ENCODE peak calls at places on chromosomes 4 and X, in ten cellular contexts. G is small intestine; S is NCI-H748 treated with DMSO at 0.1 percent for 48 hours; P is activated CD8-positive, alpha-beta memory T cell treated with anti-CD3 and anti-CD28 coated beads for 1 hour; F is stimulated activated CD8-positive, alpha-beta memory T cell treated with anti-CD3 and anti-CD28 coated beads, Interleukin-2, amount 100 ng/mL, for 48 hours; A is posterior cingulate gyrus; U is NCI-H226; B is stimulated activated effector memory CD8-positive, alpha-beta T cell treated with anti-CD3 and anti-CD28 coated beads, Interleukin-12 subunit alpha, Interleukin-12 subunit beta, amount 100 ng/mL, for 72 hours; R is activated naive CD4-positive, alpha-beta T cell treated with Interleukin-2 at 50 U/mL for 16 hours; X is activated naive CD8-positive, alpha-beta T cell treated with anti-CD3 and anti-CD28 coated beads, Interleukin-2, amount 50 U/mL, for 16 hours. M is an unnamed sample.

GRCh38 chrX:39633293-39633692 is 464.5 kb downstream of the BCOR start:
- DNase-seq in A (no peak), U (no peak), R (no peak), P (no peak), X (no peak), G (no peak), F (no peak), S (no peak), B (no peak), M (no peak)

GRCh38 chr4:146142768-146143167 is 32.8 kb upstream of the LSM6 start:
- DNase-seq in F (no peak), P (no peak), X (no peak), B (no peak), U (no peak), S (no peak), R (no peak), G (no peak), A (no peak), M (peak; percentile 69)

GRCh38 chrX:51421972-51422371 is 74.4 kb downstream of the NUDT11 start:
- DNase-seq in X (no peak), S (no peak), G (no peak), A (no peak), F (no peak), P (no peak), B (no peak), U (no peak), R (no peak), M (no peak)

GRCh38 chr4:80253510-80253909 is 13.0 kb upstream of the FGF5 start:
- DNase-seq in P (no peak), U (no peak), R (no peak), G (no peak), F (no peak), B (no peak), X (no peak), S (no peak), A (no peak), M (no peak)

GRCh38 chr4:52234539-52235174 is 183.6 kb downstream of the SPATA18 start:
- DNase-seq in U (no peak), S (peak; percentile 65), X (no peak), B (no peak), F (no peak), P (no peak), A (no peak), G (no peak), R (no peak), M (peak; percentile 9)

GRCh38 chr4:168723020-168723419 is 226.2 kb downstream of the PALLD start:
- DNase-seq in G (no peak), S (no peak), A (no peak), B (no peak), X (no peak), P (no peak), F (no peak), U (no peak), R (no peak), M (no peak)

GRCh38 chr4:66681962-66682361 is 863.3 kb downstream of the CENPC start:
- DNase-seq in X (no peak), F (no peak), S (no peak), G (no peak), U (peak; percentile 67), R (no peak), A (no peak), P (no peak), B (no peak), M (no peak)

GRCh38 chrX:17529349-17529748 is 154.3 kb downstream of the NHS start:
- DNase-seq in A (no peak), B (no peak), G (no peak), R (no peak), X (no peak), P (no peak), S (no peak), F (no peak), U (no peak), M (no peak)

GRCh38 chr4:41614519-41614918 is 76.6 kb downstream of the LIMCH1 start:
- DNase-seq in S (no peak), G (no peak), F (no peak), P (no peak), B (no peak), X (no peak), A (no peak), U (no peak), R (no peak), M (no peak)

GRCh38 chr4:158775091-158775651 is 6.3 kb downstream of the FNIP2 start:
- DNase-seq in U (peak; percentile 10), P (no peak), B (no peak), S (no peak), A (no peak), G (peak; percentile 37), R (no peak), F (no peak), X (no peak), M (no peak)

GRCh38 chrX:68417651-68418050 is 15.6 kb downstream of the OPHN1 start:
- DNase-seq in G (no peak), B (no peak), A (no peak), U (no peak), R (no peak), S (no peak), P (no peak), X (no peak), F (no peak), M (no peak)

GRCh38 chr4:1231637-1232360 is 17.1 kb downstream of the CTBP1 start:
- DNase-seq in S (no peak), U (no peak), G (no peak), R (no peak), P (no peak), F (no peak), A (no peak), B (no peak), X (no peak), M (peak; percentile 48)

GRCh38 chrX:116232833-116233232 is 62.3 kb downstream of the AGTR2 start:
- DNase-seq in G (no peak), P (no peak), X (no peak), S (no peak), B (no peak), U (no peak), A (no peak), R (no peak), F (no peak), M (peak; percentile 54)

M was measured in foreskin keratinocyte.